ENCODE peak calls at places on chromosome 19, in four cellular contexts. D is H1, I is K562, N is A549. V is an unnamed sample.

GRCh38 chr19:32287086-32287485 is 58.3 kb upstream of the ZNF507 start:
- DNase-seq in N (no peak), D (no peak), I (no peak), V (no peak)

GRCh38 chr19:29410974-29411615 is 114.7 kb upstream of the VSTM2B start:
- DNase-seq in N (no peak), I (no peak), D (no peak), V (no peak)

GRCh38 chr19:2561895-2562294 is 86.0 kb downstream of the GADD45B start:
- DNase-seq in D (no peak), N (no peak), I (no peak), V (no peak)

GRCh38 chr19:49638360-49638759 is 1.6 kb downstream of the RRAS start:
- DNase-seq in N (peak), I (no peak), D (no peak), V (no peak)

GRCh38 chr19:29724102-29724641 is 9.1 kb upstream of the C19orf12 start:
- DNase-seq in N (no peak), I (peak), D (no peak), V (no peak)

GRCh38 chr19:860481-861098 is 1.1 kb downstream of the CFD start:
- DNase-seq in I (peak), N (peak), D (no peak), V (peak)

GRCh38 chr19:6535558-6536137 is 4.8 kb downstream of the TNFSF9 start:
- DNase-seq in N (no peak), I (no peak), D (no peak), V (no peak)

GRCh38 chr19:17001603-17002183 is 24.9 kb downstream of the CPAMD8 start:
- DNase-seq in N (no peak), D (no peak), I (peak), V (no peak)

GRCh38 chr19:54178581-54179261 is 5.8 kb upstream of the TMC4 start:
- DNase-seq in D (no peak), N (no peak), I (no peak), V (no peak)

GRCh38 chr19:30780456-30780855 is 408.3 kb downstream of the ZNF536 start:
- DNase-seq in N (no peak), I (no peak), D (no peak), V (no peak)

GRCh38 chr19:543912-544608 is at the start of gene GZMM:
- DNase-seq in I (peak), N (no peak), D (no peak), V (no peak)

GRCh38 chr19:46442808-46443450 is 14.2 kb upstream of the PNMA8C start:
- DNase-seq in N (peak), I (no peak), D (no peak), V (no peak)

GRCh38 chr19:1773173-1773572 is 19.9 kb downstream of the ONECUT3 start:
- DNase-seq in D (no peak), I (no peak), N (no peak), V (no peak)

GRCh38 chr19:29815231-29815630 is 3.4 kb downstream of the CCNE1 start:
- DNase-seq in N (no peak), D (no peak), I (no peak), V (no peak)

GRCh38 chr19:15170345-15170744 is 30.4 kb downstream of the NOTCH3 start:
- DNase-seq in D (no peak), N (no peak), I (peak), V (no peak)

GRCh38 chr19:10535613-10536012 is 8.1 kb upstream of the ATG4D start:
- DNase-seq in N (no peak), I (no peak), D (no peak), V (no peak)

GRCh38 chr19:47797996-47798903 is 6.1 kb downstream of the TPRX1 start:
- DNase-seq in I (no peak), D (no peak), N (no peak), V (no peak)

GRCh38 chr19:6464070-6464873 is at the start of gene CRB3:
- DNase-seq in I (no peak), N (peak), D (peak), V (peak)

GRCh38 chr19:17772172-17772571 is 20.9 kb downstream of the FCHO1 start:
- DNase-seq in I (peak), D (no peak), N (no peak), V (no peak)

GRCh38 chr19:2461751-2462634 is 5.2 kb upstream of the LMNB2 start:
- DNase-seq in D (no peak), I (no peak), N (no peak), V (no peak)

GRCh38 chr19:6551607-6552450 is 21.0 kb downstream of the TNFSF9 start:
- DNase-seq in D (no peak), I (peak), N (peak), V (peak)

GRCh38 chr19:32296694-32297093 is 48.7 kb upstream of the ZNF507 start:
- DNase-seq in D (no peak), I (no peak), N (no peak), V (no peak)

GRCh38 chr19:45154064-45154827 is 6.5 kb downstream of the NKPD1 start:
- DNase-seq in N (no peak), I (peak), D (no peak), V (peak)

GRCh38 chr19:13298565-13299481 is 148.6 kb downstream of the IER2 start:
- DNase-seq in N (no peak), D (no peak), I (peak), V (no peak)

GRCh38 chr19:52638601-52639000 is 446 bp upstream of the ZNF83 start:
- DNase-seq in D (no peak), I (peak), N (no peak), V (no peak)

DNA sequence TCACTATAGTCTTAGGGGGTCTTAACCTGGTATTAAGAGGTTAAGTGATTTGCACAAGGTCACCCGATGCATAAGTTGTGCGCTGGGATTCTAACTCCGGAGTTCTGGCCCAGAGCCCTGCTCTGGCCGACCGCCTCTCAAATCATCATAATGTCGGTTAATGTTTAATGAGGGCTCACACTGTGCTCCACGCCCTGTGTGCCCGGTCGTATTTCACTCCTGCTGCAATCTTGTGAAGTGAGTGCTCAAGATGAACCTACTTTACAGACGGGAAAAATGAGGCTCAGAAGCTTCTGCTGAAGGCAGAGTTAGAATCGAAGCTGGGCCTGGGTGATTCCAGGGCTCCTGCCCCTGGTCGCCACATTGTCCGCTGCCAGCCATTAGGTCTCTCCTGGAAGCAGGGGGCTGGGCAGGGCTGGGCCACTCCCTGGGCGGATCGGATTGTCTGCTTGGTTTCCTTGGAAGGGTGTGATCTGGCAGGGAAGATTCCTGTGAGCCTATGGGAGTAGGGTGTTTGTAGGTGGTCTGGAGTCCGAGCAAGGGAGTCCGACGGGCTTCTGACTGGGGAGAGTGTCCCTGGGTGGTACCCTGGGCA is 1.1 kb downstream of the PAK4 start:
- DNase-seq in D (no peak), N (peak), I (no peak), V (peak)
- TF ChIP-seq CHD2 in D (no peak), N (no peak), I (no peak), V (no peak)

DNA sequence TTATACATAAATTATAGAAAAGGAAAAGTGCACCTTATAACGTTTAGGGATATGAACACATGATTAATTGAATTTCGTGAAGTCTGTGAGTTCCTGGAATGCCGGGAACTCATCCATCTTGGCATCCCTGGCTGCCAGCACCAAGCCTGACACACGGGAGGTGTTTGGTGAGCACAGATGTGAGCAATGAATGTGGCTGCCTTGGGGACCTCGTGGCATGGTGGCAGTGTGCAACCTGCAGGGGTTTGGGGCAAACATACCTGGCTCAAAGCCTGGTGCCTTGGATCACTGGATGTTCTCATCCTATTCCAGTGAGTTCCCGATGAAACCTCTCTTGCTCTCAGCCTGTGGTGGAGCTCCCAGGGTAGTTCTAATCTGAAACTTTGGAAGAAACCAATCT is 10.4 kb upstream of the MAP2K2 start:
- DNase-seq in I (no peak), D (no peak), N (no peak), V (no peak)
- TF ChIP-seq MAFK in I (no peak), D (no peak), N (no peak), V (no peak)

GRCh38 chr19:41569481-41570150 is 6.3 kb upstream of the CEACAM21 start:
- DNase-seq in D (no peak), N (no peak), I (no peak), V (no peak)

GRCh38 chr19:41565384-41565730 is 10.6 kb upstream of the CEACAM21 start:
- DNase-seq in N (no peak), I (no peak), D (no peak), V (no peak)

GRCh38 chr19:41564515-41565383 is 11.2 kb upstream of the CEACAM21 start:
- DNase-seq in N (no peak), I (no peak), D (no peak), V (no peak)

DNA sequence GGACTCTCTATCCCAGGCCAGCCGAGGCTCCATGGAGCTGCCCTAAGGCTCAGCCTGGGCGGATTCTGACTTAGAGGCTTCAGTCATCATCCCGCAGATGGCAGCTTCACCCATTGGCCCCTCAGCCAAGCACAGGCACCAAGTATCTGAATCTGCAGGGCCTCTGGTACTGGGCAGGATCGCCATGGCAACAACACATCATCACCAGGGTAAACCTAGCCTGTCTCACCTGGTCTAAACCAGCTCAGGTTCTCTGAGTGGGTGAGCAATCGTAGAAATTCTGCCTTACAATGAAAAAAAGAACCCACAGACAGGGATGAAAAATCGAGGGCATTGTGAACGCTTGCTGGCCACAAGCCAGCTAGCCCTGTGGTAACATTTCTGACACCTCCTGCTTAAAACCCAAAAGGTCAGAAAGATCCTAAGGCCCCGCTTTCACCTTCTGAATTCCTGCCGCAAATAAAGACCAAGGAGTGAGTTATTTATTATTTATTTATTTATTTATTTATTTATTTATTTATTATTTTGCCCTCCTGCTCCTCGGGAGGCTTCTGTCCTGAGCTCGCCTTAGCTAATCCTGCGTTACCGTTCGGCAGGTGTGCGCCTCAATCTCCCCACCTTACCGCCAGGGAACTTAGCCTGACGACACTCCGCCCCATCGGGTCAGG is 12.0 kb upstream of the CEACAM21 start:
- DNase-seq in I (no peak), N (no peak), D (no peak), V (no peak)
- TF ChIP-seq CHD2 in I (no peak), N (no peak), D (no peak), V (no peak)

GRCh38 chr19:38542040-38542439 is 75.7 kb downstream of the MAP4K1 start:
- DNase-seq in I (no peak), N (no peak), D (no peak), V (no peak)

GRCh38 chr19:38537071-38537847 is 80.5 kb downstream of the MAP4K1 start:
- DNase-seq in I (no peak), N (no peak), D (no peak), V (no peak)

GRCh38 chr19:38538386-38538785 is 79.4 kb downstream of the MAP4K1 start:
- DNase-seq in N (no peak), I (no peak), D (no peak), V (no peak)

GRCh38 chr19:38539751-38540150 is 78.0 kb downstream of the MAP4K1 start:
- DNase-seq in D (no peak), I (no peak), N (no peak), V (no peak)

DNA sequence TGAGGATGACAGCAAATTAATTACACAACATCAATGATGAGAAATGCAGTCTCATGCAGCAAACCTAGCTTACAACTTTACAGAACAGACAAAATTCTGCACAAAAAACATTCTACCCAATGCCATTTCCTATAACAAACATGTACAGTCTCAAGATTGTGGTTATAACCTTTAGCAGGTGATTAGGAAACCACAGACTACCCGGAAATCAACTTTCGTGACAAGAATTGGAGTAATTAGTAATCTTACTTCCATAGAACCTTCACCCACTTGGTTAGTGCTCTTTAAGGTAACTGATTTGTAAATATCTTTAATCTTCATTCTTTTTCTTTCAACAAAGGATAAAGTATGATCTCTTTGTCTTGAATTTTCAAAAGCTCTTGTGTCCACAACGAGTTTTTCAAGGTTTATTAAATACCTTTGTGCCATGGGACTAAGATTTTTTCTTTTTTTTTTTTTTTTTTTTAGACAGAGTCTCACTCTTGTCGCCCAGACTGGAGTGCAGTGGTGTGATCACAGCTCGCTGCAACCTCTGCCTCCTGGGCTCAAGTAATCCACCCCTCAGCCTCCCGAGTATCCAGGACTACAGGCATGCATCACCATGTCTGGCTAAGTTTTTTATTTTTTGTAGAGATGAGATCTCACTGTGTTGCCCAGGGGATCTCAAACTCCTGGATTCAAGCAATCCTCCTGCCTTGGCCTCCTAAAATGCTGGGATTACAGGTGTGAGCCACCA is 78.8 kb downstream of the MAP4K1 start:
- DNase-seq in I (no peak), N (no peak), D (no peak), V (no peak)
- TF ChIP-seq MAFK in I (no peak), N (no peak), D (no peak), V (no peak)

GRCh38 chr19:51507640-51508058 is 6.0 kb upstream of the SIGLEC12 start:
- DNase-seq in I (peak), D (no peak), N (no peak), V (no peak)
- TF ChIP-seq CHD2 in I (no peak), D (no peak), N (no peak), V (no peak)

GRCh38 chr19:5293607-5294089 is 47.0 kb downstream of the PTPRS start:
- DNase-seq in I (peak), D (no peak), N (no peak), V (no peak)
- TF ChIP-seq MAFK in I (no peak), D (no peak), N (no peak), V (no peak)

DNA sequence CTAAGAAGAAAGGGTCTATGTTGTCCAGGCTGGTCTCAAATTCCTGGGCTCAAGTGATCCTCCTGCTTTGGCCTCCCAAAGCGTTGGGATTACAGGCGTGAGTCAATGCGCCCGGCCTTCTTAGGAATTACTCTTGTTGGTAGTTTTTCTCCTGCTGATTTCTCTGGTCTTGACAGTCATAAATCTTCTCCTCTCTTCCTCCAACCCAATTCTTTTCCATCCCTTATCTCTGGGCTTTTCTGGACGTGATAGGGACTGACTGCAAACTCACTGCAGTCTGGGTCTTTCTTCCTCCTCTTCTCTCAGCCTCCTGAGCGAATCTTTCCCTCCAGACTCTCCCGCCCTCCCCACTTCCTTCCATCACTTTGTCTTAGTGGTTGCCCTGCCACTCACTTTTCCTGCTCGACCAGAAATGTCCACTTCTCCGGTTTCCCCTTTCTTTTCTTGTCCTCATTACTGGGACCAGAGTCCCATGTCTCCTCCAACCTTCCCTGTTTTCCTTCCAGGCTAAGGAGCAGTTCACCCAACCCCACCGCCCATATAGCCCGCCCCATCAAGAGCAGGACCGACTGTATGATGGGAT is 21.9 kb upstream of the TIMM44 start:
- DNase-seq in N (no peak), I (no peak), D (no peak), V (no peak)
- TF ChIP-seq CHD2 in N (no peak), I (no peak), D (no peak), V (no peak)

GRCh38 chr19:38444026-38444425 is 10.5 kb downstream of the RYR1 start:
- DNase-seq in N (no peak), D (no peak), I (no peak), V (no peak)

GRCh38 chr19:38443458-38444001 is 10.0 kb downstream of the RYR1 start:
- DNase-seq in D (no peak), N (no peak), I (no peak), V (no peak)

GRCh38 chr19:38448225-38448624 is 14.7 kb downstream of the RYR1 start:
- DNase-seq in N (no peak), D (no peak), I (no peak), V (no peak)

GRCh38 chr19:38442736-38443135 is 9.2 kb downstream of the RYR1 start:
- DNase-seq in I (no peak), N (no peak), D (no peak), V (no peak)

GRCh38 chr19:38445362-38445761 is 11.9 kb downstream of the RYR1 start:
- DNase-seq in I (no peak), N (no peak), D (no peak), V (no peak)
- TF ChIP-seq MAFK in I (no peak), N (no peak), D (no peak), V (no peak)

GRCh38 chr19:43780706-43781525 is at the start of gene KCNN4:
- DNase-seq in N (peak), D (no peak), I (peak), V (no peak)
- TF ChIP-seq CHD2 in N (no peak), D (no peak), I (no peak), V (no peak)

V was measured in HepG2.